ENCODE peak calls at places on chromosomes 6 and 20, in ten cellular contexts. One of them, this sample, is unnamed.

GRCh38 chr6:12196326-12196936 is 93.7 kb upstream of the EDN1 start:
- DNase-seq in IMR-90: peak; percentile 83
- DNase-seq in endothelial cell of umbilical vein: peak; percentile 10
- DNase-seq in cardiac muscle cell: peak; percentile 59
- DNase-seq in ascending aorta: no peak
- DNase-seq in ovary: no peak
- DNase-seq in dorsolateral prefrontal cortex: no peak
- DNase-seq in fibroblast of lung: peak; percentile 86
- DNase-seq in PC-3: peak; percentile 57
- DNase-seq in left lung: no peak
- DNase-seq in this sample: no peak

GRCh38 chr6:159941286-159942113 is 27.4 kb upstream of the IGF2R start:
- DNase-seq in left lung: no peak
- DNase-seq in ascending aorta: no peak
- DNase-seq in PC-3: peak; percentile 57
- DNase-seq in dorsolateral prefrontal cortex: no peak
- DNase-seq in fibroblast of lung: peak; percentile 41
- DNase-seq in cardiac muscle cell: peak; percentile 71
- DNase-seq in endothelial cell of umbilical vein: no peak
- DNase-seq in IMR-90: peak; percentile 57
- DNase-seq in ovary: no peak
- DNase-seq in this sample: no peak

GRCh38 chr6:21371676-21372161 is 221.8 kb upstream of the SOX4 start:
- DNase-seq in cardiac muscle cell: peak; percentile 51
- DNase-seq in dorsolateral prefrontal cortex: no peak
- DNase-seq in fibroblast of lung: peak; percentile 73
- DNase-seq in PC-3: peak; percentile 57
- DNase-seq in ascending aorta: no peak
- DNase-seq in endothelial cell of umbilical vein: no peak
- DNase-seq in IMR-90: no peak
- DNase-seq in left lung: no peak
- DNase-seq in ovary: no peak
- DNase-seq in this sample: peak; percentile 78

GRCh38 chr20:23387118-23387443 is 25.1 kb downstream of the GZF1 start:
- DNase-seq in ovary: no peak
- DNase-seq in ascending aorta: no peak
- DNase-seq in PC-3: no peak
- DNase-seq in cardiac muscle cell: no peak
- DNase-seq in endothelial cell of umbilical vein: no peak
- DNase-seq in left lung: no peak
- DNase-seq in dorsolateral prefrontal cortex: no peak
- DNase-seq in IMR-90: no peak
- DNase-seq in fibroblast of lung: no peak
- DNase-seq in this sample: no peak

GRCh38 chr20:1813101-1813529 is 82.1 kb upstream of the SIRPA start:
- DNase-seq in ascending aorta: peak; percentile 95
- DNase-seq in left lung: peak; percentile 64
- DNase-seq in cardiac muscle cell: peak; percentile 80
- DNase-seq in endothelial cell of umbilical vein: peak; percentile 92
- DNase-seq in fibroblast of lung: peak; percentile 94
- DNase-seq in PC-3: peak; percentile 96
- DNase-seq in IMR-90: peak; percentile 97
- DNase-seq in dorsolateral prefrontal cortex: no peak
- DNase-seq in ovary: no peak
- DNase-seq in this sample: peak; percentile 92

GRCh38 chr20:9319687-9320384 is 194.6 kb upstream of the LAMP5 start:
- DNase-seq in cardiac muscle cell: no peak
- DNase-seq in dorsolateral prefrontal cortex: no peak
- DNase-seq in ascending aorta: no peak
- DNase-seq in ovary: no peak
- DNase-seq in left lung: no peak
- DNase-seq in endothelial cell of umbilical vein: no peak
- DNase-seq in IMR-90: no peak
- DNase-seq in fibroblast of lung: peak; percentile 30
- DNase-seq in PC-3: no peak
- DNase-seq in this sample: no peak

GRCh38 chr6:90537723-90538407 is 49.0 kb downstream of the MAP3K7 start:
- DNase-seq in PC-3: no peak
- DNase-seq in ovary: no peak
- DNase-seq in endothelial cell of umbilical vein: no peak
- DNase-seq in dorsolateral prefrontal cortex: no peak
- DNase-seq in ascending aorta: no peak
- DNase-seq in left lung: no peak
- DNase-seq in IMR-90: no peak
- DNase-seq in fibroblast of lung: peak; percentile 67
- DNase-seq in cardiac muscle cell: peak; percentile 43
- DNase-seq in this sample: peak; percentile 3

GRCh38 chr6:4253604-4254211 is 118.3 kb upstream of the ECI2 start:
- DNase-seq in ovary: no peak
- DNase-seq in left lung: no peak
- DNase-seq in fibroblast of lung: peak; percentile 65
- DNase-seq in endothelial cell of umbilical vein: peak; percentile 96
- DNase-seq in ascending aorta: no peak
- DNase-seq in cardiac muscle cell: peak; percentile 86
- DNase-seq in IMR-90: peak; percentile 83
- DNase-seq in PC-3: peak; percentile 80
- DNase-seq in dorsolateral prefrontal cortex: no peak
- DNase-seq in this sample: no peak

DNA sequence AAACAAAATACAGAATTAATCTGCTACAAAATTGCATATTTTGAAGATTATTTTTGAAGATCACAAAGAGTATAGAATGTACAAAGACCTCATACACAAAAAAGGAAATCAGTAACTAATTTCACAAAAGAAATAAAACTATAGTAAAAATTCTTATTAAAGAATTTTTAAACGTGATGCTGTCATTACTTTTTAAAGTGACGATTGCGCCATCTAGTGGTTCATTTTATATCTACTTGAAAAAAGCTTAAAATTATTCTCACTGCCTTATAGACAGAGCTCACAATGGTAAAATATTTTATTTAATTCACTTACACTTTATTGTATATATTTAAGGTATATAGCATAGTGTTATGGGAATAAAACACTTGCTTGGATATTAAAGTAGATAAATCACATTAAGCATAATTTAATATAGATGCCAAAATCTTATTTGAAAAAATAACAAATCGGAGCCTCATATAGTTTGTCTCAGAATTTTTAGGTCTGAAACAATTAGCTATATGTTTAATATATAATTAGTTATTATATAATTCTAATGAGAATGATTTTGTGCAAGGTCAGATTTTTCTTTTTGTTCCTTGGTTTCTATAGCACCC is 128.8 kb downstream of the PHF3 start:
- DNase-seq in IMR-90: peak; percentile 52
- DNase-seq in left lung: no peak
- DNase-seq in endothelial cell of umbilical vein: peak; percentile 52
- DNase-seq in PC-3: peak; percentile 74
- DNase-seq in cardiac muscle cell: peak; percentile 64
- DNase-seq in ascending aorta: no peak
- DNase-seq in fibroblast of lung: peak; percentile 18
- DNase-seq in ovary: no peak
- DNase-seq in dorsolateral prefrontal cortex: no peak
- DNase-seq in this sample: no peak
- TF ChIP-seq CTCF in IMR-90: peak; percentile 61
- TF ChIP-seq CTCF in left lung: peak; percentile 56
- TF ChIP-seq CTCF in endothelial cell of umbilical vein: no peak
- TF ChIP-seq CTCF in PC-3: peak; percentile 53
- TF ChIP-seq CTCF in cardiac muscle cell: peak; percentile 26
- TF ChIP-seq CTCF in ascending aorta: peak; percentile 57
- TF ChIP-seq CTCF in fibroblast of lung: no peak
- TF ChIP-seq CTCF in ovary: no peak
- TF ChIP-seq CTCF in dorsolateral prefrontal cortex: peak; percentile 86
- TF ChIP-seq CTCF in this sample: peak; percentile 31

GRCh38 chr20:25541676-25542075 is 43.7 kb downstream of the NINL start:
- DNase-seq in ascending aorta: no peak
- DNase-seq in ovary: no peak
- DNase-seq in endothelial cell of umbilical vein: no peak
- DNase-seq in IMR-90: no peak
- DNase-seq in dorsolateral prefrontal cortex: no peak
- DNase-seq in fibroblast of lung: peak; percentile 6
- DNase-seq in PC-3: no peak
- DNase-seq in left lung: no peak
- DNase-seq in cardiac muscle cell: peak; percentile 79
- DNase-seq in this sample: no peak

GRCh38 chr20:25538838-25539665 is 46.3 kb downstream of the NINL start:
- DNase-seq in dorsolateral prefrontal cortex: no peak
- DNase-seq in endothelial cell of umbilical vein: no peak
- DNase-seq in PC-3: no peak
- DNase-seq in ascending aorta: no peak
- DNase-seq in cardiac muscle cell: no peak
- DNase-seq in left lung: no peak
- DNase-seq in IMR-90: no peak
- DNase-seq in fibroblast of lung: no peak
- DNase-seq in ovary: no peak
- DNase-seq in this sample: no peak

GRCh38 chr20:25537890-25538289 is 47.4 kb downstream of the NINL start:
- DNase-seq in fibroblast of lung: no peak
- DNase-seq in cardiac muscle cell: no peak
- DNase-seq in PC-3: no peak
- DNase-seq in endothelial cell of umbilical vein: no peak
- DNase-seq in dorsolateral prefrontal cortex: no peak
- DNase-seq in ovary: no peak
- DNase-seq in IMR-90: no peak
- DNase-seq in ascending aorta: no peak
- DNase-seq in left lung: no peak
- DNase-seq in this sample: no peak

GRCh38 chr20:25539742-25540201 is 45.6 kb downstream of the NINL start:
- DNase-seq in cardiac muscle cell: peak; percentile 57
- DNase-seq in ascending aorta: no peak
- DNase-seq in ovary: no peak
- DNase-seq in dorsolateral prefrontal cortex: peak; percentile 35
- DNase-seq in IMR-90: peak; percentile 52
- DNase-seq in fibroblast of lung: peak; percentile 6
- DNase-seq in endothelial cell of umbilical vein: no peak
- DNase-seq in PC-3: no peak
- DNase-seq in left lung: no peak
- DNase-seq in this sample: no peak

DNA sequence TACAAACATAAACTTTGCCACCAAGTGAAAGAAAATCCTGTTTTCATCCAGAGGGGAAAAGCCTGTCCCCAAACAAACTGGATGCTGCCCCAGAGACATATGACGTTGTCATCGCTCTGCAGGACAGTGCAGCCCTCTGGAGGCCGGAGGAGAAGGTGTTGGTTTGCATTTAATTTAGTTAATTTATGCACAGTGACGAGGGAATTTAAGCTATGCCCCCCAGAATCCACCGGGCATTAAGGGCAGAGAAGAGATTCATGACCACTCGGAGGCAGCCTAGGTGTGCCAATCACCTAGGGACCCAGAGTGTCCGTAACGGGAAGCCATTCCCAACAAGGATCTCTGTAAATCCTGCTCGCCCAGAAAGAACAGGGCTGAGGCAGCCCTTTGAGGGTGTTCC is 45.1 kb downstream of the NINL start:
- DNase-seq in PC-3: peak; percentile 39
- DNase-seq in left lung: no peak
- DNase-seq in endothelial cell of umbilical vein: no peak
- DNase-seq in fibroblast of lung: peak; percentile 23
- DNase-seq in ascending aorta: no peak
- DNase-seq in IMR-90: no peak
- DNase-seq in cardiac muscle cell: no peak
- DNase-seq in ovary: no peak
- DNase-seq in dorsolateral prefrontal cortex: peak; percentile 63
- DNase-seq in this sample: no peak
- H3K4me3 ChIP-seq in PC-3: no peak overlapping the region
- H3K4me3 ChIP-seq in left lung: peak overlapping the region; percentile 4
- H3K4me3 ChIP-seq in endothelial cell of umbilical vein: no peak overlapping the region
- H3K4me3 ChIP-seq in fibroblast of lung: peak overlapping the region; percentile 35
- H3K4me3 ChIP-seq in ascending aorta: peak overlapping the region; percentile 36
- H3K4me3 ChIP-seq in IMR-90: no peak overlapping the region
- H3K4me3 ChIP-seq in cardiac muscle cell: no peak overlapping the region
- H3K4me3 ChIP-seq in ovary: peak overlapping the region; percentile 24
- H3K4me3 ChIP-seq in dorsolateral prefrontal cortex: peak overlapping the region; percentile 54
- H3K4me3 ChIP-seq in this sample: peak overlapping the region; percentile 12

DNA sequence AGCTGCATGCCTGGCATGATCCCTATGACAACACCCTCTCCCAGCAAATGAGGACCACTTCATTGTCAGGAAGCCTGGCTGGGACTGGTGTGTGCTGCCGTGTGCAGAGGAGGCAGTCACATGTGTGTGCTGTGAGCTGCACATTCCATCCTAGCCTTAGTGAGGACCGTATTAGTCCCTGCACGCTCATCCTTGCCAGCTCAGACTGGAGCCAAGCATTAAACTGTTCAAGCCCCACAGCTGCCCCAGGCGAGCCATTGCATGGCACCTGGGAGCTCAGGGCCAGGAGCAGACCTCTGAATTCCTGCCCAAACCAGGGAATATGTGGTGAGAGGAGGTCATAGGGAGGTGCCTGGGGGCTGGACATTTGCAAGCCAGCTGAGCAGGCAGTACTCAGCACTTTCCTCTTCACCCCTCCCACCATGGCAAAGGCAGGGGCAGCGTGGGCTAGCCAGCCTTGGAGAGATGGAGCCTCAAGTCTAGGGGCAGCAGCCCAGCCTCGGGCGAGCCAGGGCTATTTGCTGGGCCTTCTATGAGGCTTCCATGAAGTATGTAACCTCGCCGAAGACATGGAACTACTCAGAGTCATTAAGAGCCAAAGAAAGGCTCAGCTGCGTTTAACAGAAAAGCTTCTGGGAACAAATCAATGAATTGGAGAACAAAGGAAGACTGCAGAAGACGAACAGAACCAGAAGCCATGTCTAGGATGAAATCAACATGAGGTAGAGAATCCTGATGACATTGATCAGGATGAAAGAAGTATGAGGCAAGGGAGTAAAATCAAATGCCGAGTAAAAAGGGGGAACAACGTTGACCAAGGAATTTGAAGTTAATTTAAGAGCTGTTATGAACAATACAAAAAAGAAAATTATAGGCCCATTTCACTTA is 8.6 kb upstream of the CCN5 start:
- DNase-seq in fibroblast of lung: peak; percentile 55
- DNase-seq in ovary: peak; percentile 54
- DNase-seq in ascending aorta: peak; percentile 94
- DNase-seq in cardiac muscle cell: no peak
- DNase-seq in dorsolateral prefrontal cortex: no peak
- DNase-seq in left lung: peak; percentile 32
- DNase-seq in PC-3: no peak
- DNase-seq in IMR-90: peak; percentile 35
- DNase-seq in endothelial cell of umbilical vein: no peak
- DNase-seq in this sample: no peak
- H3K27me3 ChIP-seq in fibroblast of lung: peaks cover 2% of the 10 kb centered on the region
- H3K27me3 ChIP-seq in ovary: no peaks in the 10 kb centered on the region
- H3K27me3 ChIP-seq in ascending aorta: no peaks in the 10 kb centered on the region
- H3K27me3 ChIP-seq in cardiac muscle cell: no peaks in the 10 kb centered on the region
- H3K27me3 ChIP-seq in dorsolateral prefrontal cortex: no peaks in the 10 kb centered on the region
- H3K27me3 ChIP-seq in left lung: no peaks in the 10 kb centered on the region
- H3K27me3 ChIP-seq in PC-3: no peaks in the 10 kb centered on the region
- H3K27me3 ChIP-seq in IMR-90: peaks cover 14% of the 10 kb centered on the region
- H3K27me3 ChIP-seq in endothelial cell of umbilical vein: no peaks in the 10 kb centered on the region
- H3K27me3 ChIP-seq in this sample: no peaks in the 10 kb centered on the region

GRCh38 chr6:46677314-46677654 is 10.4 kb upstream of the TDRD6 start:
- DNase-seq in IMR-90: no peak
- DNase-seq in fibroblast of lung: no peak
- DNase-seq in endothelial cell of umbilical vein: no peak
- DNase-seq in dorsolateral prefrontal cortex: no peak
- DNase-seq in cardiac muscle cell: no peak
- DNase-seq in ascending aorta: no peak
- DNase-seq in left lung: no peak
- DNase-seq in ovary: no peak
- DNase-seq in PC-3: peak; percentile 19
- DNase-seq in this sample: no peak
- TF ChIP-seq CTCF in IMR-90: peak; percentile 4
- TF ChIP-seq CTCF in fibroblast of lung: no peak
- TF ChIP-seq CTCF in endothelial cell of umbilical vein: no peak
- TF ChIP-seq CTCF in dorsolateral prefrontal cortex: no peak
- TF ChIP-seq CTCF in cardiac muscle cell: no peak
- TF ChIP-seq CTCF in ascending aorta: no peak
- TF ChIP-seq CTCF in left lung: no peak
- TF ChIP-seq CTCF in ovary: no peak
- TF ChIP-seq CTCF in PC-3: peak; percentile 66
- TF ChIP-seq CTCF in this sample: peak; percentile 33

This sample was measured in BJ.